ENCODE peak calls at places on chromosomes 11 and 22, in six cellular contexts. S is fibroblast of lung, C is GM12865, O is cardiac fibroblast, Z is esophagus muscularis mucosa, Y is PC-3. I is an unnamed sample.

GRCh38 chr11:123478352-123478986 is 48.4 kb downstream of the GRAMD1B start:
- DNase-seq in S (peak), C (peak), O (peak), Z (no peak), Y (peak), I (peak)

GRCh38 chr11:14585438-14585837 is 58.2 kb upstream of the PDE3B start:
- DNase-seq in S (no peak), C (no peak), O (no peak), Z (peak), Y (no peak), I (no peak)

GRCh38 chr22:30301995-30302809 is 12.9 kb upstream of the CASTOR1 start:
- DNase-seq in S (peak), C (peak), O (peak), Z (no peak), Y (peak), I (peak)

GRCh38 chr11:61978703-61979661 is 11.5 kb upstream of the FTH1 start:
- DNase-seq in S (peak), C (no peak), O (peak), Z (peak), Y (peak), I (peak)

GRCh38 chr22:21876486-21877176 is 9.2 kb upstream of the MAPK1 start:
- DNase-seq in S (peak), C (peak), O (peak), Z (no peak), Y (no peak), I (peak)

GRCh38 chr22:39132871-39133524 is 19.5 kb downstream of the CBX7 start:
- DNase-seq in S (no peak), C (no peak), O (no peak), Z (no peak), Y (no peak), I (no peak)

GRCh38 chr11:2700415-2701211 is 819 bp upstream of the KCNQ1OT1 start:
- DNase-seq in S (peak), C (peak), O (peak), Z (no peak), Y (peak), I (no peak)

GRCh38 chr11:4919250-4919649 is at the start of gene OR51G2:
- DNase-seq in S (no peak), C (no peak), O (no peak), Z (no peak), Y (no peak), I (no peak)

GRCh38 chr11:27444801-27445215 is 27.8 kb downstream of the LGR4 start:
- DNase-seq in S (no peak), C (no peak), O (no peak), Z (no peak), Y (peak), I (no peak)

GRCh38 chr22:36897611-36898010 is 15.8 kb upstream of the CSF2RB start:
- DNase-seq in S (no peak), C (no peak), O (no peak), Z (peak), Y (no peak), I (no peak)

GRCh38 chr22:36893262-36893661 is 20.2 kb upstream of the CSF2RB start:
- DNase-seq in S (no peak), C (no peak), O (no peak), Z (no peak), Y (no peak), I (no peak)

GRCh38 chr22:36887164-36887563 is 26.3 kb upstream of the CSF2RB start:
- DNase-seq in S (no peak), C (no peak), O (no peak), Z (no peak), Y (no peak), I (no peak)

GRCh38 chr22:36891646-36892045 is 21.8 kb upstream of the CSF2RB start:
- DNase-seq in S (no peak), C (no peak), O (peak), Z (no peak), Y (no peak), I (no peak)

DNA sequence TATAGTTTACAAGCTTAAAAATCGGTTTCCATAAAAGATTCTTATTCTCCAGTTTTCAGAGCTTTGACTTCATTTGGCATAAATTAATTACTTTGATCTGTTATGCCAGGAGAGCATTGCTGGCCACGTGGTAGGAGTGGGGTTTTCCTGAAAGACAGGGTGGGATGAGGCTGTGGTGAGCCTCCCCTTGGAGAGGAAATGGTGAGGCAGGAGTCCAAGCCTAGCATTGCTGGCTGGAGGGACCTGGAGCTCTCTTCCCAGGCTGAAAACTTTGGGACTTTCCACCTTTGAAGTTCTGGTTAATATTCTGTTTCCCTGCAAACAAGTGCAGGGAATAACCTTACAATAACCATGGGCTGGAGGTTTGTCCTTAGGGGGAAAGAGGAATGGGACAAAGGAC is 21.1 kb upstream of the CSF2RB start:
- DNase-seq in S (no peak), C (no peak), O (peak), Z (no peak), Y (no peak), I (no peak)
- H3K4me3 ChIP-seq in S (no peak), C (no peak), O (no peak), Z (no peak), Y (no peak), I (no peak)

GRCh38 chr11:67239795-67240574 is 26.3 kb upstream of the GRK2 start:
- DNase-seq in S (peak), C (peak), O (peak), Z (peak), Y (peak), I (peak)

GRCh38 chr11:67238894-67239794 is 27.1 kb upstream of the GRK2 start:
- DNase-seq in S (no peak), C (no peak), O (peak), Z (no peak), Y (peak), I (no peak)

GRCh38 chr11:67245046-67245445 is 21.2 kb upstream of the GRK2 start:
- DNase-seq in S (no peak), C (no peak), O (no peak), Z (no peak), Y (no peak), I (no peak)

GRCh38 chr11:67240575-67241389 is 25.5 kb upstream of the GRK2 start:
- DNase-seq in S (peak), C (peak), O (peak), Z (no peak), Y (peak), I (peak)

GRCh38 chr11:67242548-67242947 is 23.7 kb upstream of the GRK2 start:
- DNase-seq in S (no peak), C (no peak), O (no peak), Z (no peak), Y (no peak), I (no peak)
- H3K4me3 ChIP-seq in S (peak), C (peak), O (no peak), Z (peak), Y (peak), I (peak)

DNA sequence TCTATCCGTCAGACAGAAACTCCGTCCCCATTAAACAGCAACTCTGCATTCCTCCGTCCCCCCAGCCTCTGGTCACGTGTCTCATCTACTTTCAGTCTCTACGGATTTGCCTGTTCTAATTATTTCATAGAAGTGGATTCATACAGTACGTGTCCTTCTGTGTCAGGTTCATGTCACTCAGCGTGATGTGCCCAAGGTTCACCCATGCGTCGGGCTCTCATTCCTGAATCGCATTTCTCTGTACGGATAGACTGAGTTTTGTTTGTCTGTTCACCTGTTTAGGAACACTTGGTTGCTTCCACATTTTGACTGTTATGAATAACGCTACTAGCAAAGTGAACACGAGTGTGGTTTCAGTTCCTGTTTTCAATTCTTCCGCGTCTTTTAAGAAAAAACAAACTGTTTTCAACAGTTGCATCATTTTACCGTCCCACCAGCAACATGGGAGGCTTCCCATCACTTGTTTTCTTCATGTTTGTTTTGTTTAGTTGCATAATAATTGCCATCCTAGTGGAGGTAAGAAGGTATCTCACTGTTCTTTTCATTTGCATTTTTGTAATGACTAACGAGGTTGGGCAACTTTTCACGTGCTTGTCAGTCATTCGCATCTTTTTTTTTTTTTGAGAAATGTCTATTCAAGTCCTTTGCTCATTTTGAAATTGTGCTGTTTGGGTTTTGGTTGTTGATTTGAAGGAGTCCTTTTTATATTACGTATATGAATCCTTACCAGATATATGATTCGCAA is 8.9 kb upstream of the NLRP6 start:
- DNase-seq in S (no peak), C (peak), O (no peak), Z (no peak), Y (no peak), I (no peak)
- H3K4me3 ChIP-seq in S (peak), C (peak), O (no peak), Z (peak), Y (no peak), I (peak)

GRCh38 chr11:79437981-79438630 is 2.7 kb downstream of the TENM4 start:
- DNase-seq in S (peak), C (no peak), O (no peak), Z (no peak), Y (no peak), I (no peak)

GRCh38 chr11:79439430-79439892 is 1.4 kb downstream of the TENM4 start:
- DNase-seq in S (peak), C (no peak), O (no peak), Z (no peak), Y (no peak), I (no peak)

GRCh38 chr11:79439893-79440450 is 858 bp downstream of the TENM4 start:
- DNase-seq in S (no peak), C (no peak), O (no peak), Z (no peak), Y (no peak), I (no peak)

GRCh38 chr11:79437274-79437980 is 3.4 kb downstream of the TENM4 start:
- DNase-seq in S (peak), C (no peak), O (peak), Z (no peak), Y (no peak), I (no peak)

GRCh38 chr11:79438631-79439429 is 2.0 kb downstream of the TENM4 start:
- DNase-seq in S (peak), C (no peak), O (no peak), Z (no peak), Y (no peak), I (no peak)
- H3K4me3 ChIP-seq in S (peak), C (no peak), O (peak), Z (peak), Y (peak), I (peak)

I was measured in retinal pigment epithelial cell.